ENCODE peak calls at places on chromosome 9, in eight cellular contexts. F, O, T, N, V, C, S and X are unnamed samples.
A peak's percentile ranks its signal among the peaks of the same experiment; 100 is the strongest.

GRCh38 chr9:77305622-77306365 is 128.5 kb downstream of the VPS13A start:
- DNase-seq in N (no peak), T (no peak), O (no peak), V (no peak), C (peak; percentile 8), S (no peak), F (no peak), X (peak; percentile 24)

GRCh38 chr9:16421534-16421933 is 448.9 kb downstream of the BNC2 start:
- DNase-seq in T (no peak), V (no peak), O (no peak), N (no peak), F (no peak), S (peak; percentile 24), C (peak; percentile 63), X (no peak)

GRCh38 chr9:129362287-129363098 is 184.4 kb upstream of the IER5L start:
- DNase-seq in O (no peak), T (no peak), S (peak; percentile 71), F (no peak), N (no peak), C (no peak), V (no peak), X (no peak)

GRCh38 chr9:75979362-75979761 is 88.9 kb downstream of the PCSK5 start:
- DNase-seq in C (no peak), S (no peak), F (no peak), N (no peak), O (no peak), T (no peak), V (no peak), X (no peak)

GRCh38 chr9:129383005-129383414 is 204.9 kb upstream of the IER5L start:
- DNase-seq in C (no peak), N (no peak), O (peak; percentile 64), S (peak; percentile 70), V (peak; percentile 92), F (peak; percentile 38), T (no peak), X (no peak)

GRCh38 chr9:76567086-76567485 is 108.1 kb downstream of the GCNT1 start:
- DNase-seq in F (no peak), N (no peak), V (no peak), T (no peak), S (no peak), O (no peak), C (no peak), X (peak; percentile 23)

GRCh38 chr9:33017283-33018041 is 7.6 kb upstream of the DNAJA1 start:
- DNase-seq in V (no peak), F (no peak), S (no peak), T (no peak), N (no peak), C (no peak), O (no peak), X (no peak)

GRCh38 chr9:6184749-6185645 is 30.6 kb upstream of the IL33 start:
- DNase-seq in N (peak; percentile 41), C (peak; percentile 42), V (peak; percentile 31), T (no peak), O (no peak), F (no peak), S (no peak), X (peak; percentile 2)

GRCh38 chr9:85008215-85008614 is 338.7 kb downstream of the NTRK2 start:
- DNase-seq in C (no peak), F (no peak), V (no peak), N (no peak), T (no peak), O (no peak), S (no peak), X (no peak)

GRCh38 chr9:131627846-131628820 is 82.8 kb downstream of the PRRT1B start:
- DNase-seq in T (no peak), C (peak; percentile 95), S (no peak), F (no peak), O (peak; percentile 68), V (peak; percentile 75), N (no peak), X (no peak)

GRCh38 chr9:81122749-81123148 is 566.6 kb downstream of the TLE1 start:
- DNase-seq in O (no peak), T (no peak), V (no peak), C (no peak), F (no peak), N (no peak), S (no peak), X (no peak)

GRCh38 chr9:129026442-129027223 is 1.5 kb downstream of the SH3GLB2 start:
- DNase-seq in T (no peak), O (no peak), C (peak; percentile 20), F (peak; percentile 68), V (peak; percentile 62), S (peak; percentile 91), N (no peak), X (no peak)

GRCh38 chr9:88813810-88814209 is 177.5 kb upstream of the S1PR3 start:
- DNase-seq in C (no peak), F (no peak), S (no peak), N (no peak), V (no peak), T (no peak), O (no peak), X (no peak)

GRCh38 chr9:14935099-14935710 is 25.0 kb upstream of the FREM1 start:
- DNase-seq in O (no peak), F (no peak), T (no peak), N (no peak), S (no peak), C (no peak), V (no peak), X (no peak)

GRCh38 chr9:35415769-35416427 is 74.0 kb upstream of the RUSC2 start:
- DNase-seq in N (no peak), S (no peak), V (no peak), F (no peak), O (no peak), C (no peak), T (no peak), X (no peak)
- TF ChIP-seq CTCF in N (no peak), S (no peak), V (no peak), F (peak; percentile 39), O (no peak), C (no peak), T (no peak), X (peak; percentile 16)

DNA sequence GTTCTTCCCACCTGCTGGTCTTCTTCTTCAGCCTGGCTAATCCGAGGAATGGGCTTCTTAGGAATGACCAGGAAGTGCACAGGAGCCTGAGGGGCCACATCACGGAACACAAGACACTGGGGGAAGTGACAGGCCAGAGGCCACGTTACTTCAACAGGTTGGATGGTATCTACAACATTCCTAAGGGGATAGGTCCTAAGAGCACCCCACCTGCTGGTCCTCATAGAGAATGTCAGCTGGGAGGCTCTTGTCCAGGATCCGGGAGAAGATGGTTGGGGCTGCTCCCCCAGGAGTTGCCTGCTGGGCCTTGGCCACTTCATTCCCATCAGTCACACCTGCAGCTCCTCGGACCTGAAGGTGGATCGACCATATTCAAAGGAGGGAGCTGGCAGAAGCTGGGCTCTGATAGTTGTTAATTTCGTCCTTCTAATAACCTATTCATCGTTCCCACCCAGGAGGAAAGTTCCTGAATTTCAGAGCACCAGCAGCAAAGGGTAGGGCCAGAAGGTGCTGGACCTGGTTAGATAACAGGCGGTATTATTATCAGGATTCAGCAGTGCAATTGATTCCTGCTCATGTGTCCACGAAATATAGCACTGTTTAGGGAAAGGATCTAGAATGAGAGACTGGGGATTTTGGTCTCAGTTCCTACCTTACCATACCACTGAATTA is 1.3 kb downstream of the HINT2 start:
- DNase-seq in T (peak; percentile 28), V (no peak), C (peak; percentile 38), F (no peak), S (peak; percentile 39), N (no peak), O (no peak), X (no peak)
- TF ChIP-seq CTCF in T (no peak), V (no peak), C (peak; percentile 31), F (peak; percentile 34), S (peak; percentile 44), N (no peak), O (no peak), X (peak; percentile 77)

GRCh38 chr9:36134761-36135505 is 1.6 kb upstream of the GLIPR2 start:
- DNase-seq in V (no peak), S (no peak), C (no peak), N (no peak), F (no peak), O (no peak), T (no peak), X (no peak)

GRCh38 chr9:36136894-36137391 is 410 bp downstream of the GLIPR2 start:
- DNase-seq in T (no peak), O (no peak), V (no peak), C (peak; percentile 11), F (no peak), N (no peak), S (peak; percentile 58), X (no peak)

GRCh38 chr9:36137392-36138004 is 965 bp downstream of the GLIPR2 start:
- DNase-seq in C (peak; percentile 16), O (no peak), S (peak; percentile 55), V (no peak), F (no peak), N (no peak), T (no peak), X (peak; percentile 13)

GRCh38 chr9:36135791-36136276 is 699 bp upstream of the GLIPR2 start:
- DNase-seq in C (no peak), O (no peak), S (no peak), T (no peak), N (no peak), V (no peak), F (no peak), X (no peak)

DNA sequence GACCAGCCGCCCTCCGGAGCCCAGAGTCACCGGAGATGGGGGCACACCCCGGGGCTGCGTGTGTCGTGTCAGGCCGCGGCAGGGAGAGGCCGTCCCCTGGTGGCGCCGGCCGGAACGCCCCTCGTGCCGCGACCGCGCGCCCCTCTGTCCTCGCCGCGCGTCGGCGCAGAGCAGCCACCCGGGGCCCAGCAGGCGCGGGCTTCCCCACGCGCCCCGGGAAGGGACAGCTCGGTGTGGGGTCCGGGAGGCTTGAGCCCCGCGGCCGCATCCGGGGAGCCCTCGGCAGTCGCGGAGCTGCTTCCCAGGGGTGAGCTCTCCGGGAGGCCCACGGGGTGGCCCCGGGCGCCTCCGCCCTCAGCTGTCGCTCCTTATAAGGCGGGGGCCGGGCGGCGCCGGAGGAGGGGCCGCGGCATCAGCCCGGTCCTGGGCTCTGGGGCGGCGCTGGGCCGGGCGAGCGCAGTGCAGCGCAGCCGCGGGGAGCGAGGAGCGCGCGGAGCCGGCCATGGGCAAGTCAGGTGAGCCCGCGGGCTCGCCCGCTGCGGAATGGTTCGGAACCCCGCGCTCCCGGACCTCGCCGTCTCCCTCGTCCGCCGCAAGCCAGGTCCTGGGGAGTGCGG is at the start of gene GLIPR2:
- DNase-seq in O (no peak), S (peak; percentile 92), N (peak; percentile 58), C (peak; percentile 68), T (no peak), F (peak; percentile 47), V (peak; percentile 84), X (peak; percentile 37)
- TF ChIP-seq CTCF in O (no peak), S (peak; percentile 40), N (peak; percentile 51), C (no peak), T (no peak), F (peak; percentile 60), V (no peak), X (peak; percentile 72)

DNA sequence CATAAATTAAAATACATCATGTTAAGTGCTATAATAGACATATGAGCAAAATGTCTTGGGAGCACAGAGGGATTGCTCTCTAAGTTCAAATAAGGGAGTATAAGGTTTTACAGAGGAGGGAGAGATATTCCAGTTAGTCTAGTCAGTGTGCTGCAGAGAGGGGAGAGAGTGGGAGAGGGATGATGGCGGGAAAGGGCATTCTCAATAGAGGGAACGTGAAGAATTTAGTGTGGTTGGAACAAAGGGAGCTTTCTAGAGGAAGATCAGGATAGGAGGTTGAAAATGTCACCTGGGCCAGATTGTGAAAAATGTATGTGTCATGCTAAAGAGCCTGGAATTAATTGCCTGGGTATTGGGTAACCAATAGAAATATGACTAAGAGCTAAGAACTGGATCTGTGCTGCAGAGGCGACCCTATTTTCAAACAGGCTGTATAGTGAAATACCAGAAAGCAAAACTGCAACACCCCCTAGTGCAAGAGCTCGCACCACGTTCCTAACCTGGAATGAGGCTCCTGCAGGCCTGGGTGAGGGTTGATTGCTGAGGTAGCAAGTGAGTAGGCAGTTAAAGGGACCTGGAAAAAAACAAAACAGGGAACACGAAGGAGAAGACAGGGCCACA is 791.8 kb upstream of the C9orf72 start:
- DNase-seq in F (no peak), N (no peak), T (no peak), V (no peak), S (no peak), C (no peak), O (no peak), X (no peak)
- TF ChIP-seq CTCF in F (no peak), N (no peak), T (no peak), V (no peak), S (no peak), C (no peak), O (no peak), X (no peak)